ENCODE peak calls at places on chromosomes 3 and 15, in five cellular contexts. Q is HL-60, D is Caco-2, Z is brain microvascular endothelial cell, M is SW480. P is an unnamed sample.

GRCh38 chr3:65439641-65440040 is 599.1 kb downstream of the MAGI1 start:
- DNase-seq in M (peak; percentile 60), Q (no peak), D (peak; percentile 49), Z (peak; percentile 47), P (no peak)

GRCh38 chr3:39138804-39139415 is 14.5 kb downstream of the CSRNP1 start:
- DNase-seq in M (no peak), D (no peak), Z (no peak), Q (no peak), P (no peak)

GRCh38 chr15:42730135-42730534 is 6.8 kb downstream of the CDAN1 start:
- DNase-seq in M (no peak), D (no peak), Q (peak; percentile 69), Z (no peak), P (no peak)

GRCh38 chr3:39140341-39140971 is 12.9 kb downstream of the CSRNP1 start:
- DNase-seq in Z (no peak), M (no peak), Q (no peak), D (no peak), P (no peak)

GRCh38 chr3:107216229-107216628 is 161.0 kb upstream of the CCDC54 start:
- DNase-seq in Z (no peak), Q (no peak), M (no peak), D (no peak), P (no peak)

GRCh38 chr15:96053039-96054021 is 277.2 kb upstream of the NR2F2 start:
- DNase-seq in M (peak; percentile 16), Q (no peak), Z (no peak), D (peak; percentile 76), P (no peak)

GRCh38 chr3:54999159-54999558 is 71.3 kb upstream of the LRTM1 start:
- DNase-seq in Q (peak; percentile 13), Z (peak; percentile 88), M (peak; percentile 23), D (no peak), P (no peak)

GRCh38 chr3:22887664-22888291 is 315.3 kb upstream of the UBE2E2 start:
- DNase-seq in D (no peak), M (peak; percentile 44), Z (peak; percentile 45), Q (peak; percentile 12), P (no peak)

GRCh38 chr3:39414421-39414907 is 7.9 kb downstream of the RPSA start:
- DNase-seq in M (no peak), Z (no peak), D (no peak), Q (peak; percentile 10), P (no peak)

GRCh38 chr3:128411574-128412064 is 55.1 kb downstream of the DNAJB8 start:
- DNase-seq in D (no peak), M (no peak), Q (no peak), Z (no peak), P (no peak)